ENCODE peak calls at places on chromosomes 5 and 9, in seven cellular contexts. L is RPMI7951; C is adipocyte; I is CD8-positive, alpha-beta memory T cell; Y is neural crest cell; G is GM18507; R is activated effector memory CD4-positive, alpha-beta T cell treated with anti-CD3 and anti-CD28 coated beads, Interleukin-2, amount 50 U/mL, for 16 hours. H is an unnamed sample.

GRCh38 chr5:35478856-35479682 is 138.6 kb upstream of the SPEF2 start:
- DNase-seq in G (no peak), C (peak), L (peak), Y (no peak), R (no peak), I (no peak), H (no peak)

GRCh38 chr5:150413176-150413901 is 629 bp upstream of the CD74 start:
- DNase-seq in Y (no peak), I (no peak), G (no peak), C (no peak), L (no peak), R (no peak), H (no peak)

GRCh38 chr5:22319798-22320197 is 533.3 kb downstream of the CDH12 start:
- DNase-seq in Y (no peak), R (no peak), L (no peak), I (no peak), C (no peak), G (no peak), H (no peak)

GRCh38 chr9:92463989-92464388 is 18.3 kb downstream of the ASPN start:
- DNase-seq in L (peak), R (no peak), Y (no peak), I (no peak), G (no peak), C (peak), H (no peak)

GRCh38 chr9:3916420-3916819 is 383.4 kb downstream of the GLIS3 start:
- DNase-seq in G (no peak), I (no peak), L (no peak), Y (no peak), C (peak), R (no peak), H (no peak)

GRCh38 chr9:14307989-14308750 is 5.8 kb downstream of the NFIB start:
- DNase-seq in C (no peak), Y (no peak), G (no peak), R (no peak), I (no peak), L (no peak), H (no peak)

GRCh38 chr9:127987103-127987614 is 6.4 kb upstream of the EEIG1 start:
- DNase-seq in L (peak), G (no peak), I (no peak), C (no peak), R (no peak), Y (no peak), H (no peak)

GRCh38 chr5:89417990-89418820 is 535.2 kb upstream of the MEF2C start:
- DNase-seq in Y (no peak), C (no peak), I (no peak), R (no peak), G (no peak), L (no peak), H (no peak)

GRCh38 chr5:141957367-141957993 is 522 bp downstream of the PCDH12 start:
- DNase-seq in R (no peak), C (no peak), G (no peak), I (no peak), Y (no peak), L (no peak), H (no peak)

GRCh38 chr9:69744688-69745380 is 15.0 kb downstream of the PTAR1 start:
- DNase-seq in Y (no peak), G (no peak), I (no peak), R (no peak), L (peak), C (no peak), H (no peak)

GRCh38 chr9:135990468-135991429 is 29.6 kb upstream of the UBAC1 start:
- DNase-seq in R (peak), I (peak), Y (no peak), L (peak), C (peak), G (no peak), H (peak)

GRCh38 chr5:144142030-144142825 is 28.2 kb downstream of the YIPF5 start:
- DNase-seq in R (no peak), C (peak), I (no peak), G (peak), Y (no peak), L (peak), H (no peak)

H was measured in CD8-positive, alpha-beta T cell.